ENCODE peak calls at places on chromosomes 2 and 18, in seven cellular contexts. One of them, this sample, is unnamed.

GRCh38 chr18:3453540-3454364 is 3.8 kb downstream of the TGIF1 start:
- DNase-seq in AG09309: peak
- DNase-seq in HTR-8/SVneo: no peak
- DNase-seq in stimulated activated CD8-positive, alpha-beta memory T cell treated with anti-CD3 and anti-CD28 coated beads, Interleukin-12 subunit alpha, Interleukin-12 subunit beta, amount 100 ng/mL, for 1 hour: no peak
- DNase-seq in thoracic aorta: peak
- DNase-seq in ELR: peak
- DNase-seq in LoVo: peak
- DNase-seq in this sample: no peak

GRCh38 chr18:5456577-5457466 is 87.0 kb downstream of the EPB41L3 start:
- DNase-seq in LoVo: no peak
- DNase-seq in ELR: no peak
- DNase-seq in HTR-8/SVneo: peak
- DNase-seq in stimulated activated CD8-positive, alpha-beta memory T cell treated with anti-CD3 and anti-CD28 coated beads, Interleukin-12 subunit alpha, Interleukin-12 subunit beta, amount 100 ng/mL, for 1 hour: no peak
- DNase-seq in thoracic aorta: no peak
- DNase-seq in AG09309: no peak
- DNase-seq in this sample: no peak

GRCh38 chr2:16774980-16775963 is 109.6 kb upstream of the CYRIA start:
- DNase-seq in stimulated activated CD8-positive, alpha-beta memory T cell treated with anti-CD3 and anti-CD28 coated beads, Interleukin-12 subunit alpha, Interleukin-12 subunit beta, amount 100 ng/mL, for 1 hour: no peak
- DNase-seq in LoVo: no peak
- DNase-seq in HTR-8/SVneo: no peak
- DNase-seq in AG09309: no peak
- DNase-seq in ELR: peak
- DNase-seq in thoracic aorta: no peak
- DNase-seq in this sample: no peak

GRCh38 chr2:26245810-26246209 is 1.1 kb downstream of the HADHB start:
- DNase-seq in stimulated activated CD8-positive, alpha-beta memory T cell treated with anti-CD3 and anti-CD28 coated beads, Interleukin-12 subunit alpha, Interleukin-12 subunit beta, amount 100 ng/mL, for 1 hour: no peak
- DNase-seq in AG09309: no peak
- DNase-seq in LoVo: peak
- DNase-seq in ELR: peak
- DNase-seq in thoracic aorta: no peak
- DNase-seq in HTR-8/SVneo: no peak
- DNase-seq in this sample: no peak

GRCh38 chr2:55144922-55145820 is 86.9 kb downstream of the CLHC1 start:
- DNase-seq in HTR-8/SVneo: no peak
- DNase-seq in AG09309: no peak
- DNase-seq in LoVo: no peak
- DNase-seq in stimulated activated CD8-positive, alpha-beta memory T cell treated with anti-CD3 and anti-CD28 coated beads, Interleukin-12 subunit alpha, Interleukin-12 subunit beta, amount 100 ng/mL, for 1 hour: no peak
- DNase-seq in thoracic aorta: no peak
- DNase-seq in ELR: peak
- DNase-seq in this sample: no peak

GRCh38 chr2:140603401-140603800 is 1527.4 kb downstream of the LRP1B start:
- DNase-seq in HTR-8/SVneo: no peak
- DNase-seq in ELR: no peak
- DNase-seq in LoVo: no peak
- DNase-seq in AG09309: no peak
- DNase-seq in stimulated activated CD8-positive, alpha-beta memory T cell treated with anti-CD3 and anti-CD28 coated beads, Interleukin-12 subunit alpha, Interleukin-12 subunit beta, amount 100 ng/mL, for 1 hour: no peak
- DNase-seq in thoracic aorta: no peak
- DNase-seq in this sample: no peak

GRCh38 chr2:76984359-76984758 is 537.8 kb downstream of the LRRTM4 start:
- DNase-seq in thoracic aorta: no peak
- DNase-seq in HTR-8/SVneo: no peak
- DNase-seq in stimulated activated CD8-positive, alpha-beta memory T cell treated with anti-CD3 and anti-CD28 coated beads, Interleukin-12 subunit alpha, Interleukin-12 subunit beta, amount 100 ng/mL, for 1 hour: no peak
- DNase-seq in ELR: no peak
- DNase-seq in AG09309: no peak
- DNase-seq in LoVo: no peak
- DNase-seq in this sample: no peak

GRCh38 chr2:151881342-151881741 is 53.1 kb upstream of the ARL5A start:
- DNase-seq in stimulated activated CD8-positive, alpha-beta memory T cell treated with anti-CD3 and anti-CD28 coated beads, Interleukin-12 subunit alpha, Interleukin-12 subunit beta, amount 100 ng/mL, for 1 hour: no peak
- DNase-seq in HTR-8/SVneo: no peak
- DNase-seq in ELR: no peak
- DNase-seq in AG09309: no peak
- DNase-seq in LoVo: no peak
- DNase-seq in thoracic aorta: no peak
- DNase-seq in this sample: no peak

GRCh38 chr2:219469186-219469724 is 29.4 kb upstream of the GMPPA start:
- DNase-seq in stimulated activated CD8-positive, alpha-beta memory T cell treated with anti-CD3 and anti-CD28 coated beads, Interleukin-12 subunit alpha, Interleukin-12 subunit beta, amount 100 ng/mL, for 1 hour: no peak
- DNase-seq in LoVo: no peak
- DNase-seq in HTR-8/SVneo: peak
- DNase-seq in thoracic aorta: no peak
- DNase-seq in ELR: peak
- DNase-seq in AG09309: no peak
- DNase-seq in this sample: no peak

GRCh38 chr2:167471734-167472133 is 583.5 kb downstream of the XIRP2 start:
- DNase-seq in thoracic aorta: no peak
- DNase-seq in stimulated activated CD8-positive, alpha-beta memory T cell treated with anti-CD3 and anti-CD28 coated beads, Interleukin-12 subunit alpha, Interleukin-12 subunit beta, amount 100 ng/mL, for 1 hour: no peak
- DNase-seq in AG09309: no peak
- DNase-seq in ELR: no peak
- DNase-seq in LoVo: no peak
- DNase-seq in HTR-8/SVneo: no peak
- DNase-seq in this sample: no peak

GRCh38 chr2:11270891-11271290 is 73.5 kb downstream of the ROCK2 start:
- DNase-seq in LoVo: no peak
- DNase-seq in ELR: peak
- DNase-seq in thoracic aorta: no peak
- DNase-seq in AG09309: no peak
- DNase-seq in stimulated activated CD8-positive, alpha-beta memory T cell treated with anti-CD3 and anti-CD28 coated beads, Interleukin-12 subunit alpha, Interleukin-12 subunit beta, amount 100 ng/mL, for 1 hour: no peak
- DNase-seq in HTR-8/SVneo: no peak
- DNase-seq in this sample: no peak

GRCh38 chr18:28650860-28651259 is 473.9 kb upstream of the CDH2 start:
- DNase-seq in ELR: peak
- DNase-seq in HTR-8/SVneo: no peak
- DNase-seq in LoVo: no peak
- DNase-seq in thoracic aorta: no peak
- DNase-seq in AG09309: no peak
- DNase-seq in stimulated activated CD8-positive, alpha-beta memory T cell treated with anti-CD3 and anti-CD28 coated beads, Interleukin-12 subunit alpha, Interleukin-12 subunit beta, amount 100 ng/mL, for 1 hour: no peak
- DNase-seq in this sample: no peak

GRCh38 chr2:218826791-218827190 is 4.8 kb downstream of the PRKAG3 start:
- DNase-seq in stimulated activated CD8-positive, alpha-beta memory T cell treated with anti-CD3 and anti-CD28 coated beads, Interleukin-12 subunit alpha, Interleukin-12 subunit beta, amount 100 ng/mL, for 1 hour: no peak
- DNase-seq in ELR: no peak
- DNase-seq in thoracic aorta: no peak
- DNase-seq in HTR-8/SVneo: no peak
- DNase-seq in LoVo: no peak
- DNase-seq in AG09309: no peak
- DNase-seq in this sample: no peak

GRCh38 chr18:21538230-21538629 is 62.3 kb downstream of the ESCO1 start:
- DNase-seq in stimulated activated CD8-positive, alpha-beta memory T cell treated with anti-CD3 and anti-CD28 coated beads, Interleukin-12 subunit alpha, Interleukin-12 subunit beta, amount 100 ng/mL, for 1 hour: no peak
- DNase-seq in LoVo: no peak
- DNase-seq in HTR-8/SVneo: no peak
- DNase-seq in ELR: no peak
- DNase-seq in AG09309: no peak
- DNase-seq in thoracic aorta: no peak
- DNase-seq in this sample: no peak

GRCh38 chr2:31420936-31421335 is 6.4 kb upstream of the XDH start:
- DNase-seq in AG09309: peak
- DNase-seq in thoracic aorta: no peak
- DNase-seq in LoVo: no peak
- DNase-seq in stimulated activated CD8-positive, alpha-beta memory T cell treated with anti-CD3 and anti-CD28 coated beads, Interleukin-12 subunit alpha, Interleukin-12 subunit beta, amount 100 ng/mL, for 1 hour: no peak
- DNase-seq in ELR: peak
- DNase-seq in HTR-8/SVneo: no peak
- DNase-seq in this sample: no peak

GRCh38 chr2:88016086-88016947 is at the start of gene RNU2-63P:
- DNase-seq in thoracic aorta: no peak
- DNase-seq in stimulated activated CD8-positive, alpha-beta memory T cell treated with anti-CD3 and anti-CD28 coated beads, Interleukin-12 subunit alpha, Interleukin-12 subunit beta, amount 100 ng/mL, for 1 hour: peak
- DNase-seq in LoVo: peak
- DNase-seq in HTR-8/SVneo: peak
- DNase-seq in ELR: peak
- DNase-seq in AG09309: peak
- DNase-seq in this sample: peak

GRCh38 chr2:142841788-142842187 is 35.7 kb upstream of the KYNU start:
- DNase-seq in stimulated activated CD8-positive, alpha-beta memory T cell treated with anti-CD3 and anti-CD28 coated beads, Interleukin-12 subunit alpha, Interleukin-12 subunit beta, amount 100 ng/mL, for 1 hour: no peak
- DNase-seq in thoracic aorta: no peak
- DNase-seq in HTR-8/SVneo: no peak
- DNase-seq in ELR: no peak
- DNase-seq in LoVo: no peak
- DNase-seq in AG09309: no peak
- DNase-seq in this sample: no peak

This sample was measured in NCI-H2107.